ENCODE peak calls at places on chromosome X, in eight cellular contexts. One of them, this sample, is unnamed.

GRCh38 chrX:23694606-23695005 is 27.3 kb downstream of the PRDX4 start:
- DNase-seq in kidney tubule cell: peak; percentile 64
- DNase-seq in ELR: peak; percentile 69
- DNase-seq in Right ventricle myocardium superior: peak; percentile 54
- DNase-seq in T-helper 1 cell: peak; percentile 14
- DNase-seq in HCT116: peak; percentile 21
- DNase-seq in activated T-cell treated with anti-CD3 and anti-CD28 coated beads, Interleukin-2, amount 50 U/mL, for 4 hours: peak; percentile 30
- DNase-seq in CD8-positive, alpha-beta memory T cell: peak; percentile 15
- DNase-seq in this sample: peak; percentile 58

GRCh38 chrX:25873196-25873595 is 264.9 kb upstream of the MAGEB18 start:
- DNase-seq in kidney tubule cell: peak; percentile 82
- DNase-seq in ELR: no peak
- DNase-seq in Right ventricle myocardium superior: no peak
- DNase-seq in T-helper 1 cell: no peak
- DNase-seq in HCT116: no peak
- DNase-seq in activated T-cell treated with anti-CD3 and anti-CD28 coated beads, Interleukin-2, amount 50 U/mL, for 4 hours: no peak
- DNase-seq in CD8-positive, alpha-beta memory T cell: no peak
- DNase-seq in this sample: no peak

GRCh38 chrX:10676239-10676971 is 56.0 kb upstream of the MID1 start:
- DNase-seq in kidney tubule cell: no peak
- DNase-seq in ELR: no peak
- DNase-seq in Right ventricle myocardium superior: no peak
- DNase-seq in T-helper 1 cell: no peak
- DNase-seq in HCT116: no peak
- DNase-seq in activated T-cell treated with anti-CD3 and anti-CD28 coated beads, Interleukin-2, amount 50 U/mL, for 4 hours: no peak
- DNase-seq in CD8-positive, alpha-beta memory T cell: no peak
- DNase-seq in this sample: no peak

GRCh38 chrX:13373807-13374187 is 53.9 kb upstream of the ATXN3L start:
- DNase-seq in kidney tubule cell: peak; percentile 56
- DNase-seq in ELR: no peak
- DNase-seq in Right ventricle myocardium superior: no peak
- DNase-seq in T-helper 1 cell: no peak
- DNase-seq in HCT116: no peak
- DNase-seq in activated T-cell treated with anti-CD3 and anti-CD28 coated beads, Interleukin-2, amount 50 U/mL, for 4 hours: no peak
- DNase-seq in CD8-positive, alpha-beta memory T cell: no peak
- DNase-seq in this sample: peak; percentile 80

GRCh38 chrX:24169211-24169610 is 19.7 kb downstream of the ZFX start:
- DNase-seq in kidney tubule cell: no peak
- DNase-seq in ELR: no peak
- DNase-seq in Right ventricle myocardium superior: no peak
- DNase-seq in T-helper 1 cell: no peak
- DNase-seq in HCT116: no peak
- DNase-seq in activated T-cell treated with anti-CD3 and anti-CD28 coated beads, Interleukin-2, amount 50 U/mL, for 4 hours: no peak
- DNase-seq in CD8-positive, alpha-beta memory T cell: no peak
- DNase-seq in this sample: no peak

GRCh38 chrX:63680423-63680822 is 104.6 kb downstream of the ARHGEF9 start:
- DNase-seq in kidney tubule cell: no peak
- DNase-seq in ELR: no peak
- DNase-seq in Right ventricle myocardium superior: no peak
- DNase-seq in T-helper 1 cell: no peak
- DNase-seq in HCT116: no peak
- DNase-seq in activated T-cell treated with anti-CD3 and anti-CD28 coated beads, Interleukin-2, amount 50 U/mL, for 4 hours: no peak
- DNase-seq in CD8-positive, alpha-beta memory T cell: no peak
- DNase-seq in this sample: no peak

GRCh38 chrX:51862920-51863319 is 30.5 kb upstream of the MAGED1 start:
- DNase-seq in kidney tubule cell: no peak
- DNase-seq in ELR: no peak
- DNase-seq in Right ventricle myocardium superior: no peak
- DNase-seq in T-helper 1 cell: no peak
- DNase-seq in HCT116: no peak
- DNase-seq in activated T-cell treated with anti-CD3 and anti-CD28 coated beads, Interleukin-2, amount 50 U/mL, for 4 hours: no peak
- DNase-seq in CD8-positive, alpha-beta memory T cell: no peak
- DNase-seq in this sample: no peak

GRCh38 chrX:1679238-1679637 is 64.4 kb downstream of the ASMT start:
- DNase-seq in kidney tubule cell: peak; percentile 14
- DNase-seq in ELR: peak; percentile 10
- DNase-seq in Right ventricle myocardium superior: no peak
- DNase-seq in T-helper 1 cell: no peak
- DNase-seq in HCT116: no peak
- DNase-seq in activated T-cell treated with anti-CD3 and anti-CD28 coated beads, Interleukin-2, amount 50 U/mL, for 4 hours: no peak
- DNase-seq in CD8-positive, alpha-beta memory T cell: no peak
- DNase-seq in this sample: peak; percentile 89

GRCh38 chrX:17521871-17522693 is 147.1 kb downstream of the NHS start:
- DNase-seq in kidney tubule cell: peak; percentile 61
- DNase-seq in ELR: peak; percentile 54
- DNase-seq in Right ventricle myocardium superior: no peak
- DNase-seq in T-helper 1 cell: no peak
- DNase-seq in HCT116: peak; percentile 16
- DNase-seq in activated T-cell treated with anti-CD3 and anti-CD28 coated beads, Interleukin-2, amount 50 U/mL, for 4 hours: no peak
- DNase-seq in CD8-positive, alpha-beta memory T cell: no peak
- DNase-seq in this sample: peak; percentile 78

GRCh38 chrX:12013220-12013619 is 125.1 kb upstream of the FRMPD4 start:
- DNase-seq in kidney tubule cell: peak; percentile 80
- DNase-seq in ELR: peak; percentile 78
- DNase-seq in Right ventricle myocardium superior: no peak
- DNase-seq in T-helper 1 cell: no peak
- DNase-seq in HCT116: no peak
- DNase-seq in activated T-cell treated with anti-CD3 and anti-CD28 coated beads, Interleukin-2, amount 50 U/mL, for 4 hours: no peak
- DNase-seq in CD8-positive, alpha-beta memory T cell: no peak
- DNase-seq in this sample: peak; percentile 78

GRCh38 chrX:130170752-130171445 is 863 bp upstream of the RAB33A start:
- DNase-seq in kidney tubule cell: no peak
- DNase-seq in ELR: peak; percentile 30
- DNase-seq in Right ventricle myocardium superior: peak; percentile 62
- DNase-seq in T-helper 1 cell: peak; percentile 36
- DNase-seq in HCT116: no peak
- DNase-seq in activated T-cell treated with anti-CD3 and anti-CD28 coated beads, Interleukin-2, amount 50 U/mL, for 4 hours: peak; percentile 45
- DNase-seq in CD8-positive, alpha-beta memory T cell: peak; percentile 58
- DNase-seq in this sample: peak; percentile 50

GRCh38 chrX:13000311-13000811 is 25.5 kb downstream of the TMSB4X start:
- DNase-seq in kidney tubule cell: no peak
- DNase-seq in ELR: no peak
- DNase-seq in Right ventricle myocardium superior: no peak
- DNase-seq in T-helper 1 cell: no peak
- DNase-seq in HCT116: no peak
- DNase-seq in activated T-cell treated with anti-CD3 and anti-CD28 coated beads, Interleukin-2, amount 50 U/mL, for 4 hours: no peak
- DNase-seq in CD8-positive, alpha-beta memory T cell: no peak
- DNase-seq in this sample: no peak

GRCh38 chrX:13761606-13762005 is 27.1 kb downstream of the OFD1 start:
- DNase-seq in kidney tubule cell: peak; percentile 14
- DNase-seq in ELR: no peak
- DNase-seq in Right ventricle myocardium superior: no peak
- DNase-seq in T-helper 1 cell: no peak
- DNase-seq in HCT116: no peak
- DNase-seq in activated T-cell treated with anti-CD3 and anti-CD28 coated beads, Interleukin-2, amount 50 U/mL, for 4 hours: no peak
- DNase-seq in CD8-positive, alpha-beta memory T cell: no peak
- DNase-seq in this sample: no peak

GRCh38 chrX:16160729-16161128 is 6.6 kb upstream of the MAGEB17 start:
- DNase-seq in kidney tubule cell: peak; percentile 100
- DNase-seq in ELR: peak; percentile 93
- DNase-seq in Right ventricle myocardium superior: no peak
- DNase-seq in T-helper 1 cell: no peak
- DNase-seq in HCT116: peak; percentile 66
- DNase-seq in activated T-cell treated with anti-CD3 and anti-CD28 coated beads, Interleukin-2, amount 50 U/mL, for 4 hours: no peak
- DNase-seq in CD8-positive, alpha-beta memory T cell: no peak
- DNase-seq in this sample: peak; percentile 91

GRCh38 chrX:1106478-1107210 is 105.8 kb downstream of the CRLF2 start:
- DNase-seq in kidney tubule cell: no peak
- DNase-seq in ELR: no peak
- DNase-seq in Right ventricle myocardium superior: no peak
- DNase-seq in T-helper 1 cell: no peak
- DNase-seq in HCT116: no peak
- DNase-seq in activated T-cell treated with anti-CD3 and anti-CD28 coated beads, Interleukin-2, amount 50 U/mL, for 4 hours: no peak
- DNase-seq in CD8-positive, alpha-beta memory T cell: no peak
- DNase-seq in this sample: no peak

GRCh38 chrX:16487620-16488380 is 162.2 kb upstream of the S100G start:
- DNase-seq in kidney tubule cell: no peak
- DNase-seq in ELR: peak; percentile 70
- DNase-seq in Right ventricle myocardium superior: no peak
- DNase-seq in T-helper 1 cell: no peak
- DNase-seq in HCT116: no peak
- DNase-seq in activated T-cell treated with anti-CD3 and anti-CD28 coated beads, Interleukin-2, amount 50 U/mL, for 4 hours: no peak
- DNase-seq in CD8-positive, alpha-beta memory T cell: no peak
- DNase-seq in this sample: no peak

GRCh38 chrX:55489315-55490009 is at the start of gene USP51:
- DNase-seq in kidney tubule cell: peak; percentile 7
- DNase-seq in ELR: peak; percentile 12
- DNase-seq in Right ventricle myocardium superior: peak; percentile 45
- DNase-seq in T-helper 1 cell: no peak
- DNase-seq in HCT116: no peak
- DNase-seq in activated T-cell treated with anti-CD3 and anti-CD28 coated beads, Interleukin-2, amount 50 U/mL, for 4 hours: no peak
- DNase-seq in CD8-positive, alpha-beta memory T cell: no peak
- DNase-seq in this sample: peak; percentile 10

GRCh38 chrX:16658284-16658683 is 8.3 kb downstream of the S100G start:
- DNase-seq in kidney tubule cell: no peak
- DNase-seq in ELR: peak; percentile 87
- DNase-seq in Right ventricle myocardium superior: no peak
- DNase-seq in T-helper 1 cell: no peak
- DNase-seq in HCT116: no peak
- DNase-seq in activated T-cell treated with anti-CD3 and anti-CD28 coated beads, Interleukin-2, amount 50 U/mL, for 4 hours: no peak
- DNase-seq in CD8-positive, alpha-beta memory T cell: no peak
- DNase-seq in this sample: peak; percentile 9

GRCh38 chrX:153925739-153926593 is at the start of gene ARHGAP4:
- DNase-seq in kidney tubule cell: peak; percentile 26
- DNase-seq in ELR: no peak
- DNase-seq in Right ventricle myocardium superior: no peak
- DNase-seq in T-helper 1 cell: no peak
- DNase-seq in HCT116: peak; percentile 37
- DNase-seq in activated T-cell treated with anti-CD3 and anti-CD28 coated beads, Interleukin-2, amount 50 U/mL, for 4 hours: peak; percentile 31
- DNase-seq in CD8-positive, alpha-beta memory T cell: peak; percentile 47
- DNase-seq in this sample: no peak

GRCh38 chrX:82934980-82935379 is 573.1 kb upstream of the POU3F4 start:
- DNase-seq in kidney tubule cell: no peak
- DNase-seq in ELR: no peak
- DNase-seq in Right ventricle myocardium superior: no peak
- DNase-seq in T-helper 1 cell: no peak
- DNase-seq in HCT116: no peak
- DNase-seq in activated T-cell treated with anti-CD3 and anti-CD28 coated beads, Interleukin-2, amount 50 U/mL, for 4 hours: no peak
- DNase-seq in CD8-positive, alpha-beta memory T cell: no peak
- DNase-seq in this sample: no peak

GRCh38 chrX:133394765-133395164 is 20.5 kb downstream of the GPC4 start:
- DNase-seq in kidney tubule cell: no peak
- DNase-seq in ELR: no peak
- DNase-seq in Right ventricle myocardium superior: no peak
- DNase-seq in T-helper 1 cell: no peak
- DNase-seq in HCT116: no peak
- DNase-seq in activated T-cell treated with anti-CD3 and anti-CD28 coated beads, Interleukin-2, amount 50 U/mL, for 4 hours: no peak
- DNase-seq in CD8-positive, alpha-beta memory T cell: no peak
- DNase-seq in this sample: no peak

GRCh38 chrX:111168314-111168713 is 72.3 kb downstream of the PAK3 start:
- DNase-seq in kidney tubule cell: peak; percentile 20
- DNase-seq in ELR: peak; percentile 26
- DNase-seq in Right ventricle myocardium superior: no peak
- DNase-seq in T-helper 1 cell: no peak
- DNase-seq in HCT116: no peak
- DNase-seq in activated T-cell treated with anti-CD3 and anti-CD28 coated beads, Interleukin-2, amount 50 U/mL, for 4 hours: no peak
- DNase-seq in CD8-positive, alpha-beta memory T cell: no peak
- DNase-seq in this sample: peak; percentile 13

GRCh38 chrX:152915541-152916241 is 17.8 kb downstream of the ZNF185 start:
- DNase-seq in kidney tubule cell: peak; percentile 63
- DNase-seq in ELR: peak; percentile 77
- DNase-seq in Right ventricle myocardium superior: peak; percentile 42
- DNase-seq in T-helper 1 cell: no peak
- DNase-seq in HCT116: peak; percentile 18
- DNase-seq in activated T-cell treated with anti-CD3 and anti-CD28 coated beads, Interleukin-2, amount 50 U/mL, for 4 hours: no peak
- DNase-seq in CD8-positive, alpha-beta memory T cell: no peak
- DNase-seq in this sample: peak; percentile 43

GRCh38 chrX:24023972-24024664 is 2.9 kb downstream of the KLHL15 start:
- DNase-seq in kidney tubule cell: no peak
- DNase-seq in ELR: peak; percentile 41
- DNase-seq in Right ventricle myocardium superior: no peak
- DNase-seq in T-helper 1 cell: no peak
- DNase-seq in HCT116: no peak
- DNase-seq in activated T-cell treated with anti-CD3 and anti-CD28 coated beads, Interleukin-2, amount 50 U/mL, for 4 hours: no peak
- DNase-seq in CD8-positive, alpha-beta memory T cell: no peak
- DNase-seq in this sample: no peak

GRCh38 chrX:150569155-150569477 is 695 bp downstream of the MTM1 start:
- DNase-seq in kidney tubule cell: peak; percentile 42
- DNase-seq in ELR: no peak
- DNase-seq in Right ventricle myocardium superior: peak; percentile 65
- DNase-seq in T-helper 1 cell: no peak
- DNase-seq in HCT116: no peak
- DNase-seq in activated T-cell treated with anti-CD3 and anti-CD28 coated beads, Interleukin-2, amount 50 U/mL, for 4 hours: peak; percentile 27
- DNase-seq in CD8-positive, alpha-beta memory T cell: no peak
- DNase-seq in this sample: no peak

GRCh38 chrX:57451426-57452020 is 140.3 kb upstream of the ZXDB start:
- DNase-seq in kidney tubule cell: no peak
- DNase-seq in ELR: no peak
- DNase-seq in Right ventricle myocardium superior: no peak
- DNase-seq in T-helper 1 cell: no peak
- DNase-seq in HCT116: no peak
- DNase-seq in activated T-cell treated with anti-CD3 and anti-CD28 coated beads, Interleukin-2, amount 50 U/mL, for 4 hours: no peak
- DNase-seq in CD8-positive, alpha-beta memory T cell: no peak
- DNase-seq in this sample: no peak

GRCh38 chrX:20500171-20500865 is 233.6 kb upstream of the RPS6KA3 start:
- DNase-seq in kidney tubule cell: no peak
- DNase-seq in ELR: no peak
- DNase-seq in Right ventricle myocardium superior: no peak
- DNase-seq in T-helper 1 cell: no peak
- DNase-seq in HCT116: no peak
- DNase-seq in activated T-cell treated with anti-CD3 and anti-CD28 coated beads, Interleukin-2, amount 50 U/mL, for 4 hours: no peak
- DNase-seq in CD8-positive, alpha-beta memory T cell: no peak
- DNase-seq in this sample: no peak

GRCh38 chrX:25206761-25207160 is 191.0 kb upstream of the ARX start:
- DNase-seq in kidney tubule cell: peak; percentile 77
- DNase-seq in ELR: peak; percentile 54
- DNase-seq in Right ventricle myocardium superior: no peak
- DNase-seq in T-helper 1 cell: no peak
- DNase-seq in HCT116: no peak
- DNase-seq in activated T-cell treated with anti-CD3 and anti-CD28 coated beads, Interleukin-2, amount 50 U/mL, for 4 hours: no peak
- DNase-seq in CD8-positive, alpha-beta memory T cell: no peak
- DNase-seq in this sample: peak; percentile 67

GRCh38 chrX:107978707-107979307 is 3.4 kb downstream of the TEX13B start:
- DNase-seq in kidney tubule cell: peak; percentile 33
- DNase-seq in ELR: peak; percentile 46
- DNase-seq in Right ventricle myocardium superior: no peak
- DNase-seq in T-helper 1 cell: no peak
- DNase-seq in HCT116: peak; percentile 12
- DNase-seq in activated T-cell treated with anti-CD3 and anti-CD28 coated beads, Interleukin-2, amount 50 U/mL, for 4 hours: no peak
- DNase-seq in CD8-positive, alpha-beta memory T cell: no peak
- DNase-seq in this sample: peak; percentile 7

GRCh38 chrX:75132672-75133071 is 23.4 kb downstream of the ABCB7 start:
- DNase-seq in kidney tubule cell: no peak
- DNase-seq in ELR: no peak
- DNase-seq in Right ventricle myocardium superior: no peak
- DNase-seq in T-helper 1 cell: no peak
- DNase-seq in HCT116: no peak
- DNase-seq in activated T-cell treated with anti-CD3 and anti-CD28 coated beads, Interleukin-2, amount 50 U/mL, for 4 hours: no peak
- DNase-seq in CD8-positive, alpha-beta memory T cell: no peak
- DNase-seq in this sample: no peak

GRCh38 chrX:106263817-106264216 is 95.7 kb downstream of the PWWP3B start:
- DNase-seq in kidney tubule cell: peak; percentile 49
- DNase-seq in ELR: no peak
- DNase-seq in Right ventricle myocardium superior: no peak
- DNase-seq in T-helper 1 cell: no peak
- DNase-seq in HCT116: no peak
- DNase-seq in activated T-cell treated with anti-CD3 and anti-CD28 coated beads, Interleukin-2, amount 50 U/mL, for 4 hours: no peak
- DNase-seq in CD8-positive, alpha-beta memory T cell: no peak
- DNase-seq in this sample: peak; percentile 0

GRCh38 chrX:9862525-9862924 is 76.3 kb downstream of the SHROOM2 start:
- DNase-seq in kidney tubule cell: no peak
- DNase-seq in ELR: no peak
- DNase-seq in Right ventricle myocardium superior: no peak
- DNase-seq in T-helper 1 cell: no peak
- DNase-seq in HCT116: no peak
- DNase-seq in activated T-cell treated with anti-CD3 and anti-CD28 coated beads, Interleukin-2, amount 50 U/mL, for 4 hours: no peak
- DNase-seq in CD8-positive, alpha-beta memory T cell: no peak
- DNase-seq in this sample: no peak

GRCh38 chrX:134624046-134624430 is 34.2 kb downstream of the PLAC1 start:
- DNase-seq in kidney tubule cell: no peak
- DNase-seq in ELR: peak; percentile 22
- DNase-seq in Right ventricle myocardium superior: no peak
- DNase-seq in T-helper 1 cell: no peak
- DNase-seq in HCT116: no peak
- DNase-seq in activated T-cell treated with anti-CD3 and anti-CD28 coated beads, Interleukin-2, amount 50 U/mL, for 4 hours: no peak
- DNase-seq in CD8-positive, alpha-beta memory T cell: no peak
- DNase-seq in this sample: no peak